ENCODE peak calls at places on chromosomes 6 and 20, in eight cellular contexts. G is tibial artery, I is fibroblast of lung, W is endodermal cell, Y is right cardiac atrium, D is PC-3, N is lower lobe of right lung, M is colonic mucosa. B is an unnamed sample.

GRCh38 chr20:46246527-46246926 is 61.8 kb downstream of the CDH22 start:
- DNase-seq in Y (no peak), N (no peak), W (no peak), G (no peak), M (no peak), D (no peak), I (no peak), B (no peak)

GRCh38 chr6:115896538-115897129 is 164.1 kb downstream of the FRK start:
- DNase-seq in N (no peak), Y (no peak), I (peak; percentile 16), G (no peak), M (no peak), D (peak; percentile 62), W (no peak), B (peak; percentile 82)

GRCh38 chr6:164122109-164122508 is 707.6 kb downstream of the QKI start:
- DNase-seq in I (no peak), M (no peak), N (no peak), G (no peak), W (no peak), D (no peak), Y (no peak), B (no peak)

GRCh38 chr20:35544436-35544835 is 2.6 kb downstream of the ERGIC3 start:
- DNase-seq in M (no peak), I (no peak), Y (no peak), G (no peak), D (no peak), W (no peak), N (no peak), B (no peak)

GRCh38 chr20:51354769-51355319 is 187.7 kb downstream of the NFATC2 start:
- DNase-seq in W (no peak), D (peak; percentile 98), N (no peak), Y (no peak), I (peak; percentile 83), G (no peak), M (no peak), B (peak; percentile 29)

GRCh38 chr20:64001607-64002011 is 20.7 kb downstream of the PRPF6 start:
- DNase-seq in G (no peak), I (peak; percentile 54), W (no peak), M (no peak), N (no peak), Y (no peak), D (no peak), B (no peak)

GRCh38 chr6:140078552-140079126 is 704.2 kb upstream of the CITED2 start:
- DNase-seq in M (no peak), N (no peak), I (peak; percentile 97), D (peak; percentile 63), G (no peak), W (no peak), Y (no peak), B (peak; percentile 90)

GRCh38 chr6:22029169-22029568 is 267.7 kb downstream of the PRL start:
- DNase-seq in N (no peak), I (peak; percentile 40), D (no peak), M (no peak), G (no peak), W (no peak), Y (no peak), B (peak; percentile 44)

GRCh38 chr6:99178168-99178567 is 171.3 kb downstream of the FAXC start:
- DNase-seq in M (no peak), D (peak; percentile 76), I (peak; percentile 5), G (no peak), N (no peak), Y (no peak), W (no peak), B (no peak)

GRCh38 chr6:136087986-136088385 is 162.1 kb downstream of the MTFR2 start:
- DNase-seq in D (no peak), G (no peak), W (no peak), N (no peak), Y (no peak), M (no peak), I (peak; percentile 63), B (no peak)

GRCh38 chr6:26196846-26197683 is 109.8 kb downstream of the HFE start:
- DNase-seq in Y (peak; percentile 87), M (peak; percentile 88), W (peak; percentile 90), G (peak; percentile 89), I (peak; percentile 92), N (peak; percentile 77), D (peak; percentile 93), B (peak; percentile 93)

GRCh38 chr6:41371992-41372525 is 36.7 kb downstream of the NCR2 start:
- DNase-seq in Y (peak; percentile 70), W (peak; percentile 78), G (no peak), D (no peak), I (peak; percentile 32), M (no peak), N (no peak), B (peak; percentile 33)

GRCh38 chr6:158972241-158973233 is 27.5 kb downstream of the RSPH3 start:
- DNase-seq in N (no peak), W (no peak), Y (no peak), M (no peak), I (peak; percentile 43), D (peak; percentile 75), G (no peak), B (peak; percentile 82)

GRCh38 chr6:35247642-35248231 is 11.8 kb upstream of the ZNF76 start:
- DNase-seq in Y (no peak), D (no peak), N (no peak), G (no peak), I (no peak), W (no peak), M (no peak), B (no peak)

GRCh38 chr6:97465877-97466710 is 183.1 kb upstream of the MMS22L start:
- DNase-seq in D (no peak), M (no peak), W (peak; percentile 66), G (no peak), N (no peak), I (no peak), Y (no peak), B (no peak)

GRCh38 chr6:31083742-31084354 is 28.5 kb downstream of the C6orf15 start:
- DNase-seq in D (no peak), G (peak; percentile 75), N (no peak), Y (peak; percentile 55), W (peak; percentile 93), M (peak; percentile 66), I (peak; percentile 78), B (peak; percentile 63)

GRCh38 chr6:154615483-154616025 is 105.1 kb upstream of the CNKSR3 start:
- DNase-seq in M (peak; percentile 94), Y (peak; percentile 88), W (peak; percentile 59), D (peak; percentile 72), I (peak; percentile 76), G (peak; percentile 80), N (peak; percentile 72), B (peak; percentile 18)

GRCh38 chr6:107867302-107867615 is 43.1 kb upstream of the SCML4 start:
- DNase-seq in D (no peak), N (no peak), M (no peak), W (peak; percentile 66), Y (no peak), I (no peak), G (no peak), B (no peak)

GRCh38 chr6:25961619-25962367 is 809 bp upstream of the TRIM38 start:
- DNase-seq in M (no peak), G (no peak), Y (peak; percentile 53), W (peak; percentile 42), I (no peak), D (no peak), N (no peak), B (no peak)

GRCh38 chr6:14874975-14875677 is 370.7 kb upstream of the JARID2 start:
- DNase-seq in N (no peak), W (no peak), I (no peak), D (no peak), Y (no peak), M (no peak), G (no peak), B (no peak)

GRCh38 chr20:38172344-38172743 is 7.3 kb upstream of the TGM2 start:
- DNase-seq in Y (no peak), W (no peak), D (peak; percentile 56), I (peak; percentile 65), M (no peak), N (no peak), G (no peak), B (peak; percentile 67)

GRCh38 chr20:57561356-57562279 is 708 bp downstream of the PCK1 start:
- DNase-seq in W (no peak), Y (no peak), G (no peak), D (no peak), N (no peak), M (no peak), I (no peak), B (no peak)
- H3K27me3 ChIP-seq in W (no peaks in the 10 kb centered on the region), Y (no peaks in the 10 kb centered on the region), G (no peaks in the 10 kb centered on the region), D (peaks cover 99% of the 10 kb centered on the region), N (peaks cover 23% of the 10 kb centered on the region), M (peaks cover 3% of the 10 kb centered on the region), I (peaks cover 3% of the 10 kb centered on the region), B (peaks cover 25% of the 10 kb centered on the region)

DNA sequence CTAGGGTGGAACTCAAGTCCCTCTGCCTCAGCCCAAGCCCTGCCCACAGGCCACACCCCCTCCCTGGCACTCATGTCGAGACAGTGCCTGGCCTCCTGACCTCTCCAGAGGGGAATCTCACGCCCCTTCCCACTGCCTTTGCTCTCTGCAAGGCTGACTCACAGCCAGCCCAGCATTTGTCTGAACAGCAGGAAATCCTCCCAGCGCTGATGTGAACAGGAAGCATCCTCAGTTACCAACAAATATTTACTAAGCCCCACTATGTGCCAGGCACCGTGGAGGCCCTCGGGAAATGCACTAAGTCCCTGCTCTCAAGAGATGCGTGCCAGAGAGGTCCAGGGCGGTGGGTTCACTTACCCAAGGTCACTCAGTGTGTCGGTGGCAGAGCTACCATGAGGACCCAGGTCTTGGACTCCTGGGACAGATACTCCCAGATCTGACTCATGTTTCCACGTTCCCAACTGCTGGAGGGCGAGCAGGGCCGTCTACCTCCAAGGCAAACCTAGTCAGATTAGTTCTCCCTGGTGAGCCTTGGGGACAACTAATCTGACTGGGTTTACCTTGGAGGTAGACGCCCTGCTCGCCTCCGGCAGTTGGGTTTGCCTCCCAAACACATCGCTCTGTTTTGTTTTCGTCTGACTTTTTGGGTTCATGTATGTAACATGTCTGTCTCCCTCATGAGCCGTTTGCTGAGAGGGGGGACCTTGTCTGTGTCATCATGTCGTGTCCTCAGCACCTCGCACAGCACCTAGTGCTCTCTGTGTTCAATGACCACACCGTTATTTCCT is 7.7 kb downstream of the ADA start:
- DNase-seq in M (peak; percentile 50), I (peak; percentile 82), Y (peak; percentile 90), N (peak; percentile 69), G (no peak), D (peak; percentile 80), W (peak; percentile 96), B (peak; percentile 50)
- H3K4me1 ChIP-seq in M (peaks cover 12% of the 10 kb centered on the region), I (peaks cover 18% of the 10 kb centered on the region), Y (peaks cover 26% of the 10 kb centered on the region), N (peaks cover 58% of the 10 kb centered on the region), G (no peaks in the 10 kb centered on the region), D (peaks cover 31% of the 10 kb centered on the region), W (peaks cover 20% of the 10 kb centered on the region), B (peaks cover 33% of the 10 kb centered on the region)

DNA sequence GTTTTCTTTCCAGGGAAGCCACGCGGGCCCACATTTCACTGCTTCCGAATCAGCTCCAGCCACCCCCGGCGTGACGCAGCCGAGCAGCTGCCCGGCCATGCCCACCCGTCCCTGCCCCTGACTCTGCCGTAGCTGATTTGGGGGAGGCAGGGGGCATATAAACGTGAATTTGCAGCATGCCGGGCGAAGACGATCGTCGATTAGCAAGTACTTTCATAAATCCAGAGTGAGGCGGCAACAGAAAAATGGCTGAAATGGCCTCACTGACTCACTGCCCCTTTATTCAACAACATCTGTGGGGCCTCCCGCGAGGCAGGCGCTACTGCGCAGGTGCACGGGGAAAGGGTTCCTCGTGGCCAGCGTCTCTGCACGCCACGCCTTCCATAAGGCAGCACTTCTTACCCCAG is 118.0 kb downstream of the DLL1 start:
- DNase-seq in W (peak; percentile 31), Y (no peak), M (peak; percentile 13), I (no peak), D (no peak), N (no peak), G (peak; percentile 47), B (no peak)
- H3K9me3 ChIP-seq in W (no peaks in the 10 kb centered on the region), Y (no peaks in the 10 kb centered on the region), M (no peaks in the 10 kb centered on the region), I (no peaks in the 10 kb centered on the region), D (no peaks in the 10 kb centered on the region), N (no peaks in the 10 kb centered on the region), G (no peaks in the 10 kb centered on the region), B (no peaks in the 10 kb centered on the region)

GRCh38 chr20:5170341-5170740 is 43.5 kb downstream of the CDS2 start:
- DNase-seq in D (no peak), Y (no peak), N (no peak), W (no peak), I (no peak), M (no peak), G (no peak), B (no peak)
- H3K27me3 ChIP-seq in D (no peaks in the 10 kb centered on the region), Y (no peaks in the 10 kb centered on the region), N (no peaks in the 10 kb centered on the region), W (no peaks in the 10 kb centered on the region), I (no peaks in the 10 kb centered on the region), M (no peaks in the 10 kb centered on the region), G (no peaks in the 10 kb centered on the region), B (no peaks in the 10 kb centered on the region)